ENCODE peak calls at places on chromosomes 1 and 21, in five cellular contexts. Y is CD8-positive, alpha-beta T cell; F is adipocyte; P is right lobe of liver; H is adrenal gland. L is an unnamed sample. For H3K4me1, the result is how much of the 10 kb centered on the place peaks cover.

GRCh38 chr1:63129184-63129583 is 193.2 kb upstream of the FOXD3 start:
- DNase-seq in F (no peak), P (no peak), Y (no peak), H (no peak), L (no peak)

GRCh38 chr1:93179886-93180722 is at the start of gene TMED5:
- DNase-seq in H (peak), P (peak), Y (peak), F (peak), L (peak)

GRCh38 chr1:151858030-151858746 is 4.7 kb upstream of the THEM5 start:
- DNase-seq in H (no peak), P (no peak), Y (no peak), F (no peak), L (no peak)

GRCh38 chr21:44910229-44911065 is 10.3 kb downstream of the ITGB2 start:
- DNase-seq in H (no peak), F (no peak), Y (no peak), P (no peak), L (no peak)

GRCh38 chr1:93681549-93682412 is at the start of gene BCAR3:
- DNase-seq in H (peak), P (peak), F (peak), Y (no peak), L (no peak)

GRCh38 chr1:60970081-60970509 is 112.3 kb upstream of the NFIA start:
- DNase-seq in P (no peak), H (no peak), Y (no peak), F (no peak), L (no peak)

GRCh38 chr1:247848346-247848745 is 6.7 kb upstream of the OR11L1 start:
- DNase-seq in H (no peak), Y (no peak), F (no peak), P (no peak), L (no peak)

GRCh38 chr1:51301844-51302162 is 28.6 kb downstream of the TTC39A start:
- DNase-seq in Y (no peak), P (no peak), F (no peak), H (no peak), L (no peak)

GRCh38 chr1:77421504-77422233 is 139.8 kb downstream of the AK5 start:
- DNase-seq in F (no peak), P (no peak), Y (peak), H (no peak), L (no peak)

GRCh38 chr1:178134061-178134460 is 40.2 kb downstream of the RASAL2 start:
- DNase-seq in Y (no peak), H (no peak), P (no peak), F (peak), L (no peak)

GRCh38 chr1:27137022-27137542 is 17.8 kb downstream of the SLC9A1 start:
- DNase-seq in F (no peak), P (peak), Y (peak), H (no peak), L (peak)

GRCh38 chr1:218249757-218250156 is 35.3 kb upstream of the RRP15 start:
- DNase-seq in Y (no peak), F (no peak), H (no peak), P (no peak), L (no peak)

GRCh38 chr1:62508187-62508758 is 71.4 kb downstream of the USP1 start:
- DNase-seq in H (no peak), Y (no peak), F (peak), P (no peak), L (no peak)

GRCh38 chr1:178093958-178094751 is at the start of gene RASAL2:
- DNase-seq in Y (no peak), F (peak), P (peak), H (peak), L (no peak)

GRCh38 chr1:210600421-210601195 is 271.9 kb downstream of the HHAT start:
- DNase-seq in H (no peak), F (peak), Y (no peak), P (no peak), L (no peak)

GRCh38 chr1:51850420-51851297 is 27.9 kb downstream of the NRDC start:
- DNase-seq in P (no peak), H (peak), Y (no peak), F (no peak), L (no peak)

GRCh38 chr21:38806942-38807284 is 1.2 kb downstream of the ETS2 start:
- DNase-seq in F (peak), H (no peak), P (no peak), Y (no peak), L (no peak)

GRCh38 chr21:31731802-31732537 is at the start of gene SCAF4:
- DNase-seq in Y (peak), F (peak), H (peak), P (peak), L (peak)

GRCh38 chr1:187624812-187625542 is 796.2 kb downstream of the PLA2G4A start:
- DNase-seq in Y (no peak), F (peak), P (no peak), H (no peak), L (no peak)

GRCh38 chr1:63034256-63034655 is 250.3 kb downstream of the ATG4C start:
- DNase-seq in H (no peak), Y (no peak), P (no peak), F (no peak), L (no peak)

GRCh38 chr1:38134294-38134755 is 87.7 kb upstream of the POU3F1 start:
- DNase-seq in H (no peak), Y (no peak), P (no peak), F (no peak), L (no peak)

GRCh38 chr1:201647094-201647493 is 108.2 kb downstream of the NAV1 start:
- DNase-seq in H (no peak), Y (no peak), P (no peak), F (no peak), L (no peak)

GRCh38 chr1:26126321-26127084 is 14.9 kb downstream of the PDIK1L start:
- DNase-seq in H (no peak), P (no peak), Y (peak), F (no peak), L (no peak)

GRCh38 chr21:28410264-28410663 is 582.4 kb downstream of the LTN1 start:
- DNase-seq in P (no peak), F (no peak), Y (no peak), H (no peak), L (no peak)

GRCh38 chr1:56029329-56030003 is 549.9 kb downstream of the PLPP3 start:
- DNase-seq in P (no peak), H (no peak), Y (no peak), F (no peak), L (no peak)

GRCh38 chr1:193927550-193927949 is 741.1 kb upstream of the B3GALT2 start:
- DNase-seq in Y (no peak), H (no peak), P (no peak), F (no peak), L (no peak)

GRCh38 chr1:15804060-15804459 is 3.4 kb downstream of the UQCRHL start:
- DNase-seq in P (no peak), F (no peak), H (no peak), Y (no peak), L (no peak)
- H3K4me1 ChIP-seq in P (under half), F (under half), H (under half), Y (under half), L (under half)

GRCh38 chr1:159825564-159825963 is 1.1 kb upstream of the SLAMF8 start:
- DNase-seq in Y (no peak), P (no peak), H (no peak), F (no peak), L (no peak)
- H3K4me1 ChIP-seq in Y (half or more), P (under half), H (under half), F (under half), L (under half)

GRCh38 chr1:230170610-230171009 is 103.6 kb downstream of the GALNT2 start:
- DNase-seq in P (no peak), Y (no peak), H (peak), F (no peak), L (no peak)
- H3K4me1 ChIP-seq in P (under half), Y (under half), H (under half), F (under half), L (under half)

GRCh38 chr1:107534632-107535031 is 393.8 kb downstream of the NTNG1 start:
- DNase-seq in P (no peak), H (no peak), F (no peak), Y (no peak), L (no peak)
- H3K4me1 ChIP-seq in P (under half), H (under half), F (under half), Y (under half), L (under half)

GRCh38 chr1:32876341-32877210 is 5.9 kb upstream of the FNDC5 start:
- DNase-seq in H (peak), F (peak), P (peak), Y (no peak), L (no peak)

GRCh38 chr1:32878183-32878582 is 7.5 kb upstream of the FNDC5 start:
- DNase-seq in Y (no peak), P (no peak), H (no peak), F (no peak), L (no peak)

GRCh38 chr1:32874860-32875793 is 4.4 kb upstream of the FNDC5 start:
- DNase-seq in H (peak), Y (no peak), F (no peak), P (no peak), L (no peak)

GRCh38 chr1:32878637-32879041 is 7.7 kb upstream of the HPCA start:
- DNase-seq in F (no peak), Y (no peak), H (no peak), P (no peak), L (no peak)

GRCh38 chr1:32877211-32878110 is 6.7 kb upstream of the FNDC5 start:
- DNase-seq in F (no peak), P (peak), H (no peak), Y (no peak), L (no peak)
- H3K4me1 ChIP-seq in F (under half), P (under half), H (under half), Y (under half), L (under half)

GRCh38 chr1:199015799-199016198 is 377.0 kb downstream of the PTPRC start:
- DNase-seq in F (no peak), P (no peak), Y (no peak), H (no peak), L (no peak)

GRCh38 chr1:199020904-199021303 is 382.1 kb downstream of the PTPRC start:
- DNase-seq in H (no peak), F (no peak), P (no peak), Y (no peak), L (no peak)

GRCh38 chr1:199018471-199019135 is 379.8 kb downstream of the PTPRC start:
- DNase-seq in H (no peak), P (no peak), Y (no peak), F (no peak), L (no peak)

GRCh38 chr1:199020046-199020445 is 381.2 kb downstream of the PTPRC start:
- DNase-seq in P (no peak), F (no peak), H (no peak), Y (no peak), L (no peak)
- H3K4me1 ChIP-seq in P (under half), F (under half), H (under half), Y (under half), L (under half)

GRCh38 chr1:44408181-44409018 is 3.3 kb downstream of the RNF220 start:
- DNase-seq in Y (no peak), H (no peak), F (no peak), P (no peak), L (no peak)
- H3K4me1 ChIP-seq in Y (under half), H (under half), F (under half), P (under half), L (under half)

GRCh38 chr1:54409156-54410142 is 3.3 kb upstream of the SSBP3 start:
- DNase-seq in P (no peak), F (no peak), Y (no peak), H (no peak), L (no peak)
- H3K4me1 ChIP-seq in P (under half), F (under half), Y (under half), H (under half), L (half or more)

DNA sequence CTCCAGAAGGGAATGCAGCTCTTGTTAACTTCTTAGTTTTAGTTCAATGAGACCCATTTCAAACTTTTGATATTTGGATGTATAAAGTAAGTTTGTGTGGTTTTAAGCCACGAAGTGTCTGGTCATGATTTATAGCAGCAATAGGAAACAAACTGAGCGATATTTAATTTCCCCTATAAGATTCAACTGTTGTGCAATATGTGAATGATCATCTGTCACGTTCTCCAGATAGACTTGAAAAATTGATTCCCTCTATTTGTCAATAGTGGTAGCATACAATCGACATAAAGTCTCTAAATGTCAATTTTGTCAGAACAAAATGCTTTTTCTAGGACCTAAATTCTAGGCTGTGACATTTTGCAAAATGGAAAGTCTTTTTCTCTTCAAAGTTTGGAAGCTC is 240.1 kb downstream of the KCTD3 start:
- DNase-seq in P (no peak), H (no peak), F (no peak), Y (no peak), L (no peak)
- H3K4me1 ChIP-seq in P (under half), H (under half), F (under half), Y (under half), L (under half)